ENCODE peak calls at places on chromosome 5, in five cellular contexts. F is cardiac fibroblast, C is T-helper 1 cell, E is NAMALWA, M is ACHN. X is an unnamed sample.

GRCh38 chr5:173035904-173036707 is 20.0 kb upstream of the CREBRF start:
- DNase-seq in F (no peak), C (no peak), E (no peak), M (no peak), X (peak)

GRCh38 chr5:140402258-140403074 is 833 bp downstream of the ANKHD1 start:
- DNase-seq in F (peak), C (peak), E (peak), M (peak), X (no peak)

GRCh38 chr5:168755548-168756093 is 176.5 kb upstream of the PANK3 start:
- DNase-seq in F (no peak), C (no peak), E (no peak), M (no peak), X (no peak)

GRCh38 chr5:143652104-143652700 is 159.8 kb upstream of the HMHB1 start:
- DNase-seq in F (no peak), C (no peak), E (no peak), M (no peak), X (no peak)

GRCh38 chr5:107331882-107332281 is 338.9 kb downstream of the EFNA5 start:
- DNase-seq in F (peak), C (no peak), E (no peak), M (no peak), X (no peak)

GRCh38 chr5:2442686-2443354 is 308.7 kb downstream of the IRX2 start:
- DNase-seq in F (no peak), C (no peak), E (no peak), M (no peak), X (no peak)

GRCh38 chr5:40846371-40846770 is 5.2 kb downstream of the CARD6 start:
- DNase-seq in F (no peak), C (no peak), E (no peak), M (no peak), X (no peak)

GRCh38 chr5:169100735-169101075 is 200.2 kb downstream of the SLIT3 start:
- DNase-seq in F (peak), C (no peak), E (no peak), M (no peak), X (no peak)

GRCh38 chr5:15566306-15566705 is 66.3 kb downstream of the FBXL7 start:
- DNase-seq in F (no peak), C (no peak), E (no peak), M (no peak), X (no peak)

GRCh38 chr5:135248801-135249231 is 150.2 kb downstream of the MACROH2A1 start:
- DNase-seq in F (no peak), C (no peak), E (no peak), M (no peak), X (no peak)

GRCh38 chr5:27748847-27749246 is 710.5 kb upstream of the CDH9 start:
- DNase-seq in F (no peak), C (no peak), E (no peak), M (no peak), X (no peak)

GRCh38 chr5:137453476-137454080 is 45.5 kb downstream of the SPOCK1 start:
- DNase-seq in F (peak), C (no peak), E (peak), M (peak), X (no peak)

GRCh38 chr5:93915142-93915553 is 173.7 kb upstream of the POU5F2 start:
- DNase-seq in F (peak), C (no peak), E (peak), M (peak), X (peak)

GRCh38 chr5:102664946-102665345 is 90.2 kb upstream of the PAM start:
- DNase-seq in F (no peak), C (no peak), E (no peak), M (no peak), X (no peak)

X was measured in epithelial cell of proximal tubule.